ENCODE peak calls at places on chromosomes 7 and 10, in ten cellular contexts. One of them, this sample, is unnamed.

GRCh38 chr10:60817135-60817805 is 39.0 kb downstream of the CDK1 start:
- DNase-seq in GM23338: no peak
- DNase-seq in Karpas-422: no peak
- DNase-seq in HCT116: no peak
- DNase-seq in OCI-LY7: no peak
- DNase-seq in SK-N-SH: no peak
- DNase-seq in hepatocyte: no peak
- DNase-seq in MM.1S: peak; percentile 33
- DNase-seq in GM23248: peak; percentile 64
- DNase-seq in PC-9: no peak
- DNase-seq in this sample: no peak

GRCh38 chr10:79429751-79430150 is 15.7 kb downstream of the ZCCHC24 start:
- DNase-seq in GM23338: no peak
- DNase-seq in Karpas-422: no peak
- DNase-seq in HCT116: no peak
- DNase-seq in OCI-LY7: no peak
- DNase-seq in SK-N-SH: no peak
- DNase-seq in hepatocyte: no peak
- DNase-seq in MM.1S: no peak
- DNase-seq in GM23248: no peak
- DNase-seq in PC-9: no peak
- DNase-seq in this sample: no peak

GRCh38 chr7:7761974-7762769 is 43.8 kb upstream of the RPA3 start:
- DNase-seq in GM23338: no peak
- DNase-seq in Karpas-422: no peak
- DNase-seq in HCT116: no peak
- DNase-seq in OCI-LY7: peak; percentile 26
- DNase-seq in SK-N-SH: no peak
- DNase-seq in hepatocyte: peak; percentile 49
- DNase-seq in MM.1S: peak; percentile 74
- DNase-seq in GM23248: peak; percentile 63
- DNase-seq in PC-9: no peak
- DNase-seq in this sample: peak; percentile 66

GRCh38 chr10:5515948-5516761 is 8.6 kb upstream of the CALML3 start:
- DNase-seq in GM23338: no peak
- DNase-seq in Karpas-422: no peak
- DNase-seq in HCT116: no peak
- DNase-seq in OCI-LY7: no peak
- DNase-seq in SK-N-SH: no peak
- DNase-seq in hepatocyte: no peak
- DNase-seq in MM.1S: no peak
- DNase-seq in GM23248: no peak
- DNase-seq in PC-9: no peak
- DNase-seq in this sample: no peak

GRCh38 chr10:54559498-54559897 is 241.5 kb downstream of the PCDH15 start:
- DNase-seq in GM23338: no peak
- DNase-seq in Karpas-422: no peak
- DNase-seq in HCT116: no peak
- DNase-seq in OCI-LY7: no peak
- DNase-seq in SK-N-SH: no peak
- DNase-seq in hepatocyte: no peak
- DNase-seq in MM.1S: no peak
- DNase-seq in GM23248: no peak
- DNase-seq in PC-9: no peak
- DNase-seq in this sample: peak; percentile 33

GRCh38 chr7:111014074-111014473 is 76.9 kb upstream of the LRRN3 start:
- DNase-seq in GM23338: no peak
- DNase-seq in Karpas-422: no peak
- DNase-seq in HCT116: no peak
- DNase-seq in OCI-LY7: no peak
- DNase-seq in SK-N-SH: no peak
- DNase-seq in hepatocyte: no peak
- DNase-seq in MM.1S: no peak
- DNase-seq in GM23248: no peak
- DNase-seq in PC-9: no peak
- DNase-seq in this sample: no peak

GRCh38 chr10:88152720-88153119 is 289.3 kb downstream of the PTEN start:
- DNase-seq in GM23338: no peak
- DNase-seq in Karpas-422: no peak
- DNase-seq in HCT116: peak; percentile 28
- DNase-seq in OCI-LY7: peak; percentile 36
- DNase-seq in SK-N-SH: peak; percentile 61
- DNase-seq in hepatocyte: peak; percentile 44
- DNase-seq in MM.1S: peak; percentile 55
- DNase-seq in GM23248: peak; percentile 99
- DNase-seq in PC-9: peak; percentile 83
- DNase-seq in this sample: no peak

GRCh38 chr10:59872892-59873463 is 33.4 kb downstream of the CCDC6 start:
- DNase-seq in GM23338: no peak
- DNase-seq in Karpas-422: no peak
- DNase-seq in HCT116: no peak
- DNase-seq in OCI-LY7: no peak
- DNase-seq in SK-N-SH: no peak
- DNase-seq in hepatocyte: peak; percentile 27
- DNase-seq in MM.1S: no peak
- DNase-seq in GM23248: peak; percentile 80
- DNase-seq in PC-9: no peak
- DNase-seq in this sample: no peak

GRCh38 chr7:141147482-141147881 is 73.6 kb downstream of the TMEM178B start:
- DNase-seq in GM23338: no peak
- DNase-seq in Karpas-422: no peak
- DNase-seq in HCT116: no peak
- DNase-seq in OCI-LY7: no peak
- DNase-seq in SK-N-SH: no peak
- DNase-seq in hepatocyte: no peak
- DNase-seq in MM.1S: no peak
- DNase-seq in GM23248: no peak
- DNase-seq in PC-9: no peak
- DNase-seq in this sample: no peak

GRCh38 chr10:118106426-118106825 is 59.7 kb upstream of the RAB11FIP2 start:
- DNase-seq in GM23338: peak; percentile 60
- DNase-seq in Karpas-422: peak; percentile 70
- DNase-seq in HCT116: peak; percentile 8
- DNase-seq in OCI-LY7: peak; percentile 5
- DNase-seq in SK-N-SH: no peak
- DNase-seq in hepatocyte: peak; percentile 40
- DNase-seq in MM.1S: peak; percentile 19
- DNase-seq in GM23248: peak; percentile 43
- DNase-seq in PC-9: no peak
- DNase-seq in this sample: peak; percentile 40

GRCh38 chr10:49608166-49608758 is 1.8 kb upstream of the SLC18A3 start:
- DNase-seq in GM23338: no peak
- DNase-seq in Karpas-422: no peak
- DNase-seq in HCT116: no peak
- DNase-seq in OCI-LY7: no peak
- DNase-seq in SK-N-SH: no peak
- DNase-seq in hepatocyte: no peak
- DNase-seq in MM.1S: no peak
- DNase-seq in GM23248: no peak
- DNase-seq in PC-9: no peak
- DNase-seq in this sample: no peak

GRCh38 chr10:34547283-34547682 is 267.8 kb downstream of the PARD3 start:
- DNase-seq in GM23338: no peak
- DNase-seq in Karpas-422: no peak
- DNase-seq in HCT116: no peak
- DNase-seq in OCI-LY7: no peak
- DNase-seq in SK-N-SH: no peak
- DNase-seq in hepatocyte: no peak
- DNase-seq in MM.1S: no peak
- DNase-seq in GM23248: no peak
- DNase-seq in PC-9: no peak
- DNase-seq in this sample: no peak

GRCh38 chr7:122269241-122269640 is 35.3 kb downstream of the FEZF1 start:
- DNase-seq in GM23338: peak; percentile 39
- DNase-seq in Karpas-422: no peak
- DNase-seq in HCT116: no peak
- DNase-seq in OCI-LY7: no peak
- DNase-seq in SK-N-SH: no peak
- DNase-seq in hepatocyte: no peak
- DNase-seq in MM.1S: no peak
- DNase-seq in GM23248: no peak
- DNase-seq in PC-9: no peak
- DNase-seq in this sample: no peak

GRCh38 chr10:8061274-8062211 is 7.1 kb downstream of the GATA3 start:
- DNase-seq in GM23338: peak; percentile 55
- DNase-seq in Karpas-422: no peak
- DNase-seq in HCT116: no peak
- DNase-seq in OCI-LY7: no peak
- DNase-seq in SK-N-SH: no peak
- DNase-seq in hepatocyte: no peak
- DNase-seq in MM.1S: no peak
- DNase-seq in GM23248: no peak
- DNase-seq in PC-9: no peak
- DNase-seq in this sample: no peak

GRCh38 chr7:47266131-47266706 is 315.7 kb downstream of the TNS3 start:
- DNase-seq in GM23338: peak; percentile 77
- DNase-seq in Karpas-422: peak; percentile 87
- DNase-seq in HCT116: peak; percentile 32
- DNase-seq in OCI-LY7: peak; percentile 67
- DNase-seq in SK-N-SH: peak; percentile 83
- DNase-seq in hepatocyte: peak; percentile 89
- DNase-seq in MM.1S: peak; percentile 39
- DNase-seq in GM23248: peak; percentile 76
- DNase-seq in PC-9: peak; percentile 49
- DNase-seq in this sample: peak; percentile 80

GRCh38 chr10:128776617-128777016 is 650.4 kb upstream of the MKI67 start:
- DNase-seq in GM23338: peak; percentile 8
- DNase-seq in Karpas-422: no peak
- DNase-seq in HCT116: no peak
- DNase-seq in OCI-LY7: no peak
- DNase-seq in SK-N-SH: no peak
- DNase-seq in hepatocyte: no peak
- DNase-seq in MM.1S: no peak
- DNase-seq in GM23248: no peak
- DNase-seq in PC-9: no peak
- DNase-seq in this sample: no peak

GRCh38 chr10:93762979-93763391 is 5.2 kb downstream of the LGI1 start:
- DNase-seq in GM23338: no peak
- DNase-seq in Karpas-422: no peak
- DNase-seq in HCT116: no peak
- DNase-seq in OCI-LY7: no peak
- DNase-seq in SK-N-SH: no peak
- DNase-seq in hepatocyte: peak; percentile 33
- DNase-seq in MM.1S: peak; percentile 17
- DNase-seq in GM23248: no peak
- DNase-seq in PC-9: no peak
- DNase-seq in this sample: peak; percentile 22

GRCh38 chr10:22552888-22553378 is 161.4 kb downstream of the PIP4K2A start:
- DNase-seq in GM23338: no peak
- DNase-seq in Karpas-422: no peak
- DNase-seq in HCT116: no peak
- DNase-seq in OCI-LY7: no peak
- DNase-seq in SK-N-SH: no peak
- DNase-seq in hepatocyte: peak; percentile 72
- DNase-seq in MM.1S: no peak
- DNase-seq in GM23248: peak; percentile 7
- DNase-seq in PC-9: no peak
- DNase-seq in this sample: peak; percentile 18

GRCh38 chr7:150716368-150716767 is at the start of gene GIMAP1:
- DNase-seq in GM23338: no peak
- DNase-seq in Karpas-422: no peak
- DNase-seq in HCT116: no peak
- DNase-seq in OCI-LY7: no peak
- DNase-seq in SK-N-SH: no peak
- DNase-seq in hepatocyte: no peak
- DNase-seq in MM.1S: no peak
- DNase-seq in GM23248: no peak
- DNase-seq in PC-9: no peak
- DNase-seq in this sample: no peak
- H3K9me2 ChIP-seq in GM23338: no peaks in the 10 kb centered on the region
- H3K9me2 ChIP-seq in Karpas-422: no peaks in the 10 kb centered on the region
- H3K9me2 ChIP-seq in HCT116: no peaks in the 10 kb centered on the region
- H3K9me2 ChIP-seq in OCI-LY7: no peaks in the 10 kb centered on the region
- H3K9me2 ChIP-seq in SK-N-SH: no peaks in the 10 kb centered on the region
- H3K9me2 ChIP-seq in hepatocyte: no peaks in the 10 kb centered on the region
- H3K9me2 ChIP-seq in MM.1S: no peaks in the 10 kb centered on the region
- H3K9me2 ChIP-seq in GM23248: no peaks in the 10 kb centered on the region
- H3K9me2 ChIP-seq in PC-9: no peaks in the 10 kb centered on the region
- H3K9me2 ChIP-seq in this sample: no peaks in the 10 kb centered on the region

GRCh38 chr10:123009105-123009805 is 449 bp downstream of the ACADSB start:
- DNase-seq in GM23338: peak; percentile 34
- DNase-seq in Karpas-422: peak; percentile 46
- DNase-seq in HCT116: no peak
- DNase-seq in OCI-LY7: peak; percentile 21
- DNase-seq in SK-N-SH: peak; percentile 66
- DNase-seq in hepatocyte: peak; percentile 45
- DNase-seq in MM.1S: no peak
- DNase-seq in GM23248: peak; percentile 31
- DNase-seq in PC-9: no peak
- DNase-seq in this sample: peak; percentile 1
- H3K9me2 ChIP-seq in GM23338: no peaks in the 10 kb centered on the region
- H3K9me2 ChIP-seq in Karpas-422: no peaks in the 10 kb centered on the region
- H3K9me2 ChIP-seq in HCT116: no peaks in the 10 kb centered on the region
- H3K9me2 ChIP-seq in OCI-LY7: no peaks in the 10 kb centered on the region
- H3K9me2 ChIP-seq in SK-N-SH: no peaks in the 10 kb centered on the region
- H3K9me2 ChIP-seq in hepatocyte: no peaks in the 10 kb centered on the region
- H3K9me2 ChIP-seq in MM.1S: no peaks in the 10 kb centered on the region
- H3K9me2 ChIP-seq in GM23248: no peaks in the 10 kb centered on the region
- H3K9me2 ChIP-seq in PC-9: no peaks in the 10 kb centered on the region
- H3K9me2 ChIP-seq in this sample: no peaks in the 10 kb centered on the region

DNA sequence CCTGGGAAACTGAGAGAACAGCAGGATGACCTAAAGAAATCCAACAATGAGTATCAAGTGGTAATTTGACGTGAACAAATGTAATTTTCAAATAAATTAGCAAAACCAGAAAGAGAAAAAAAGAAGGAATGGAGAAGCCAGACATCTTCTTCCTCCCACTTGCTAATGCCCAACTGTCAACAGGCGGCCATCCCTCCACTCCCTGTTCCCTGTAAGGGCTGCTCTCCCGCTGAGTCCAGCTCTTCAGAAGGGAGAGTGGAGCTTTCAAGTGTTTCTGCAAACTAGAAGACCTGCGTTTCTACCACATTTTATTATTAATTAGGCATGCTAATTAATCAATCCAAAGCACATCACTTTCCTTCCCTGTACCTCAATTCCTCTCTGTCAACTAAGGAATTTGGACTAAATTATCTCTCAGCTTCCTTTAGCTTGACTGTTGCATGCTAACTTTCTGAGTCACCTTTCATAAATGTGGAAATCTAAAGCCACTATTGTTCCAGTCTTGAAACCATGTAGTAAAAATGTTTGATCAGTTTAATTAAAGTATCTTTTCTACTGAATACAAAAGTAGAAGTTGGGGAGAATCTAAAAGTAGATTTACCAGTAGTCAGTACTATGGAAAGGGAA is 48.4 kb upstream of the CUL1 start:
- DNase-seq in GM23338: no peak
- DNase-seq in Karpas-422: no peak
- DNase-seq in HCT116: no peak
- DNase-seq in OCI-LY7: no peak
- DNase-seq in SK-N-SH: no peak
- DNase-seq in hepatocyte: no peak
- DNase-seq in MM.1S: no peak
- DNase-seq in GM23248: peak; percentile 68
- DNase-seq in PC-9: peak; percentile 70
- DNase-seq in this sample: peak; percentile 76
- H3K9me2 ChIP-seq in GM23338: no peaks in the 10 kb centered on the region
- H3K9me2 ChIP-seq in Karpas-422: no peaks in the 10 kb centered on the region
- H3K9me2 ChIP-seq in HCT116: no peaks in the 10 kb centered on the region
- H3K9me2 ChIP-seq in OCI-LY7: no peaks in the 10 kb centered on the region
- H3K9me2 ChIP-seq in SK-N-SH: no peaks in the 10 kb centered on the region
- H3K9me2 ChIP-seq in hepatocyte: no peaks in the 10 kb centered on the region
- H3K9me2 ChIP-seq in MM.1S: no peaks in the 10 kb centered on the region
- H3K9me2 ChIP-seq in GM23248: no peaks in the 10 kb centered on the region
- H3K9me2 ChIP-seq in PC-9: no peaks in the 10 kb centered on the region
- H3K9me2 ChIP-seq in this sample: no peaks in the 10 kb centered on the region

GRCh38 chr10:97689637-97690036 is 2.6 kb upstream of the AVPI1 start:
- DNase-seq in GM23338: peak; percentile 30
- DNase-seq in Karpas-422: no peak
- DNase-seq in HCT116: peak; percentile 59
- DNase-seq in OCI-LY7: no peak
- DNase-seq in SK-N-SH: no peak
- DNase-seq in hepatocyte: no peak
- DNase-seq in MM.1S: no peak
- DNase-seq in GM23248: peak; percentile 98
- DNase-seq in PC-9: peak; percentile 84
- DNase-seq in this sample: peak; percentile 88
- H3K9me2 ChIP-seq in GM23338: no peaks in the 10 kb centered on the region
- H3K9me2 ChIP-seq in Karpas-422: no peaks in the 10 kb centered on the region
- H3K9me2 ChIP-seq in HCT116: no peaks in the 10 kb centered on the region
- H3K9me2 ChIP-seq in OCI-LY7: no peaks in the 10 kb centered on the region
- H3K9me2 ChIP-seq in SK-N-SH: no peaks in the 10 kb centered on the region
- H3K9me2 ChIP-seq in hepatocyte: no peaks in the 10 kb centered on the region
- H3K9me2 ChIP-seq in MM.1S: no peaks in the 10 kb centered on the region
- H3K9me2 ChIP-seq in GM23248: no peaks in the 10 kb centered on the region
- H3K9me2 ChIP-seq in PC-9: no peaks in the 10 kb centered on the region
- H3K9me2 ChIP-seq in this sample: no peaks in the 10 kb centered on the region

This sample was measured in PC-3.